ENCODE peak calls at places on chromosomes 7 and 10, in five cellular contexts. R is fibroblast of the conjunctiva, Z is MV-4-11, V is myocyte, L is Caki2. W is an unnamed sample.

GRCh38 chr7:22853674-22854157 is 31.1 kb upstream of the TOMM7 start:
- DNase-seq in R (no peak), Z (peak; percentile 54), V (no peak), L (peak; percentile 29), W (no peak)

GRCh38 chr10:130392031-130392430 is 255.8 kb downstream of the GLRX3 start:
- DNase-seq in R (no peak), Z (no peak), V (no peak), L (no peak), W (no peak)

GRCh38 chr7:19224951-19225350 is 79.7 kb upstream of the FERD3L start:
- DNase-seq in R (no peak), Z (no peak), V (no peak), L (no peak), W (no peak)

GRCh38 chr10:57706576-57707299 is 561.0 kb downstream of the IPMK start:
- DNase-seq in R (no peak), Z (no peak), V (no peak), L (no peak), W (no peak)

GRCh38 chr10:113345860-113346259 is 207.0 kb upstream of the HABP2 start:
- DNase-seq in R (no peak), Z (no peak), V (no peak), L (no peak), W (no peak)

GRCh38 chr10:97150616-97151015 is 35.1 kb downstream of the SLIT1 start:
- DNase-seq in R (no peak), Z (no peak), V (no peak), L (no peak), W (no peak)

GRCh38 chr10:42836771-42837468 is 54.3 kb downstream of the BMS1 start:
- DNase-seq in R (no peak), Z (no peak), V (no peak), L (no peak), W (no peak)

GRCh38 chr7:36784991-36785940 is 61.0 kb upstream of the AOAH start:
- DNase-seq in R (no peak), Z (peak; percentile 95), V (no peak), L (no peak), W (no peak)

GRCh38 chr10:14240253-14241189 is 90.2 kb downstream of the FRMD4A start:
- DNase-seq in R (no peak), Z (no peak), V (no peak), L (no peak), W (no peak)

GRCh38 chr10:77864151-77864851 is 62.3 kb downstream of the DLG5 start:
- DNase-seq in R (no peak), Z (no peak), V (no peak), L (no peak), W (no peak)

GRCh38 chr10:129896231-129897150 is 67.6 kb downstream of the EBF3 start:
- DNase-seq in R (no peak), Z (no peak), V (no peak), L (no peak), W (no peak)

GRCh38 chr7:135232720-135233119 is 918 bp upstream of the STRA8 start:
- DNase-seq in R (no peak), Z (no peak), V (no peak), L (no peak), W (no peak)

GRCh38 chr7:82481499-82482097 is 38.0 kb upstream of the CACNA2D1 start:
- DNase-seq in R (peak; percentile 8), Z (no peak), V (peak; percentile 56), L (peak; percentile 16), W (peak; percentile 9)

GRCh38 chr10:94183666-94184264 is 179.0 kb downstream of the NOC3L start:
- DNase-seq in R (peak; percentile 96), Z (no peak), V (peak; percentile 56), L (peak; percentile 63), W (peak; percentile 87)

GRCh38 chr7:157337316-157338149 is 729 bp downstream of the DNAJB6 start:
- DNase-seq in R (no peak), Z (peak; percentile 35), V (peak; percentile 91), L (peak; percentile 39), W (no peak)

GRCh38 chr10:99435986-99436633 is 5.7 kb upstream of the GOT1 start:
- DNase-seq in R (peak; percentile 24), Z (peak; percentile 34), V (peak; percentile 75), L (peak; percentile 23), W (peak; percentile 31)

GRCh38 chr10:112140110-112140755 is 43.3 kb downstream of the GPAM start:
- DNase-seq in R (peak; percentile 42), Z (peak; percentile 41), V (peak; percentile 67), L (peak; percentile 61), W (peak; percentile 54)

GRCh38 chr10:85490431-85490830 is 876.2 kb downstream of the GRID1 start:
- DNase-seq in R (no peak), Z (no peak), V (no peak), L (no peak), W (no peak)

GRCh38 chr7:40194743-40195142 is 59.9 kb downstream of the SUGCT start:
- DNase-seq in R (peak; percentile 72), Z (no peak), V (peak; percentile 79), L (no peak), W (no peak)

GRCh38 chr10:91796332-91797076 is 1.7 kb upstream of the TNKS2 start:
- DNase-seq in R (no peak), Z (peak; percentile 14), V (peak; percentile 3), L (peak; percentile 31), W (no peak)

GRCh38 chr7:46210467-46210866 is 289.4 kb upstream of the IGFBP3 start:
- DNase-seq in R (no peak), Z (no peak), V (no peak), L (no peak), W (no peak)

GRCh38 chr10:122236690-122237306 is 34.3 kb upstream of the BTBD16 start:
- DNase-seq in R (no peak), Z (no peak), V (no peak), L (no peak), W (no peak)

GRCh38 chr10:59907918-59908807 is 1.8 kb upstream of the CCDC6 start:
- DNase-seq in R (peak; percentile 89), Z (peak; percentile 85), V (peak; percentile 86), L (peak; percentile 63), W (peak; percentile 95)

GRCh38 chr10:76558996-76559888 is 1078.4 kb downstream of the KCNMA1 start:
- DNase-seq in R (no peak), Z (no peak), V (peak; percentile 70), L (peak; percentile 70), W (peak; percentile 88)

GRCh38 chr10:93208717-93209464 is 135.2 kb downstream of the CYP26A1 start:
- DNase-seq in R (no peak), Z (no peak), V (peak; percentile 34), L (peak; percentile 63), W (no peak)

GRCh38 chr7:75892634-75893272 is 13.9 kb downstream of the RHBDD2 start:
- DNase-seq in R (no peak), Z (no peak), V (peak; percentile 74), L (no peak), W (no peak)

GRCh38 chr10:132421377-132422168 is 24.6 kb downstream of the PWWP2B start:
- DNase-seq in R (no peak), Z (peak; percentile 85), V (peak; percentile 90), L (no peak), W (no peak)

GRCh38 chr7:46369933-46370654 is 449.0 kb upstream of the IGFBP3 start:
- DNase-seq in R (peak; percentile 89), Z (no peak), V (peak; percentile 64), L (no peak), W (peak; percentile 91)

GRCh38 chr10:119608316-119609155 is 11.8 kb upstream of the TIAL1 start:
- DNase-seq in R (no peak), Z (no peak), V (peak; percentile 54), L (peak; percentile 28), W (no peak)

GRCh38 chr10:72612203-72612826 is 13.6 kb downstream of the MICU1 start:
- DNase-seq in R (no peak), Z (no peak), V (peak; percentile 59), L (peak; percentile 33), W (no peak)

GRCh38 chr10:119457966-119458766 is 84.4 kb downstream of the RGS10 start:
- DNase-seq in R (no peak), Z (no peak), V (peak; percentile 76), L (no peak), W (no peak)

GRCh38 chr7:105413887-105414437 is 25.2 kb upstream of the SRPK2 start:
- DNase-seq in R (no peak), Z (no peak), V (peak; percentile 34), L (no peak), W (no peak)

GRCh38 chr7:3095046-3095445 is 51.4 kb upstream of the CARD11 start:
- DNase-seq in R (no peak), Z (peak; percentile 78), V (no peak), L (no peak), W (no peak)

GRCh38 chr10:30804478-30805055 is 175.0 kb upstream of the LYZL2 start:
- DNase-seq in R (peak; percentile 81), Z (no peak), V (no peak), L (no peak), W (no peak)

GRCh38 chr7:48636391-48637015 is 287.8 kb upstream of the CDC14C start:
- DNase-seq in R (no peak), Z (no peak), V (peak; percentile 90), L (peak; percentile 23), W (no peak)

GRCh38 chr7:1914321-1914720 is 244.2 kb downstream of the ELFN1 start:
- DNase-seq in R (no peak), Z (no peak), V (no peak), L (no peak), W (no peak)

W was measured in astrocyte of the cerebellum.